ENCODE peak calls at places on chromosomes 16 and 17, in seven cellular contexts. One of them, this sample, is unnamed.

GRCh38 chr16:138049-138417 is 440 bp downstream of the NPRL3 start:
- DNase-seq in choroid plexus epithelial cell: peak; percentile 16
- DNase-seq in nephron progenitor cell: peak; percentile 66
- DNase-seq in gastrocnemius medialis: peak; percentile 19
- DNase-seq in natural killer cell: peak; percentile 40
- DNase-seq in lower leg skin: no peak
- DNase-seq in coronary artery: no peak
- DNase-seq in this sample: no peak

GRCh38 chr17:14124854-14125253 is 55.5 kb downstream of the COX10 start:
- DNase-seq in natural killer cell: no peak
- DNase-seq in gastrocnemius medialis: no peak
- DNase-seq in nephron progenitor cell: no peak
- DNase-seq in choroid plexus epithelial cell: no peak
- DNase-seq in coronary artery: no peak
- DNase-seq in lower leg skin: no peak
- DNase-seq in this sample: no peak

GRCh38 chr16:27237229-27238015 is 31.1 kb downstream of the NSMCE1 start:
- DNase-seq in natural killer cell: peak; percentile 67
- DNase-seq in gastrocnemius medialis: no peak
- DNase-seq in coronary artery: peak; percentile 75
- DNase-seq in choroid plexus epithelial cell: no peak
- DNase-seq in nephron progenitor cell: no peak
- DNase-seq in lower leg skin: no peak
- DNase-seq in this sample: no peak

GRCh38 chr17:65455972-65456343 is 105.5 kb downstream of the AXIN2 start:
- DNase-seq in natural killer cell: no peak
- DNase-seq in choroid plexus epithelial cell: peak; percentile 31
- DNase-seq in gastrocnemius medialis: peak; percentile 84
- DNase-seq in lower leg skin: no peak
- DNase-seq in nephron progenitor cell: peak; percentile 21
- DNase-seq in coronary artery: no peak
- DNase-seq in this sample: no peak

GRCh38 chr16:54288592-54289241 is 2.1 kb upstream of the IRX3 start:
- DNase-seq in nephron progenitor cell: no peak
- DNase-seq in choroid plexus epithelial cell: no peak
- DNase-seq in coronary artery: no peak
- DNase-seq in gastrocnemius medialis: no peak
- DNase-seq in lower leg skin: no peak
- DNase-seq in natural killer cell: no peak
- DNase-seq in this sample: no peak

GRCh38 chr16:85465328-85466307 is 147.5 kb upstream of the GSE1 start:
- DNase-seq in choroid plexus epithelial cell: no peak
- DNase-seq in nephron progenitor cell: no peak
- DNase-seq in gastrocnemius medialis: peak; percentile 93
- DNase-seq in lower leg skin: no peak
- DNase-seq in coronary artery: no peak
- DNase-seq in natural killer cell: no peak
- DNase-seq in this sample: no peak

GRCh38 chr17:68390888-68391545 is 66.3 kb downstream of the WIPI1 start:
- DNase-seq in natural killer cell: no peak
- DNase-seq in choroid plexus epithelial cell: no peak
- DNase-seq in gastrocnemius medialis: no peak
- DNase-seq in lower leg skin: no peak
- DNase-seq in coronary artery: peak; percentile 74
- DNase-seq in nephron progenitor cell: no peak
- DNase-seq in this sample: no peak

GRCh38 chr17:61455754-61456681 is 3.8 kb downstream of the TBX4 start:
- DNase-seq in lower leg skin: no peak
- DNase-seq in coronary artery: peak; percentile 46
- DNase-seq in natural killer cell: no peak
- DNase-seq in gastrocnemius medialis: no peak
- DNase-seq in choroid plexus epithelial cell: no peak
- DNase-seq in nephron progenitor cell: peak; percentile 35
- DNase-seq in this sample: no peak

GRCh38 chr17:42754782-42755181 is 6.2 kb upstream of the RAMP2 start:
- DNase-seq in natural killer cell: no peak
- DNase-seq in coronary artery: no peak
- DNase-seq in choroid plexus epithelial cell: peak; percentile 33
- DNase-seq in nephron progenitor cell: no peak
- DNase-seq in gastrocnemius medialis: peak; percentile 85
- DNase-seq in lower leg skin: peak; percentile 83
- DNase-seq in this sample: no peak

GRCh38 chr17:15261063-15261817 is 3.9 kb downstream of the PMP22 start:
- DNase-seq in natural killer cell: no peak
- DNase-seq in coronary artery: peak; percentile 84
- DNase-seq in lower leg skin: no peak
- DNase-seq in nephron progenitor cell: peak; percentile 62
- DNase-seq in choroid plexus epithelial cell: peak; percentile 73
- DNase-seq in gastrocnemius medialis: peak; percentile 80
- DNase-seq in this sample: no peak

GRCh38 chr17:27522028-27522639 is 65.9 kb downstream of the KSR1 start:
- DNase-seq in gastrocnemius medialis: no peak
- DNase-seq in nephron progenitor cell: no peak
- DNase-seq in coronary artery: no peak
- DNase-seq in natural killer cell: no peak
- DNase-seq in choroid plexus epithelial cell: no peak
- DNase-seq in lower leg skin: no peak
- DNase-seq in this sample: no peak

GRCh38 chr17:45294506-45294905 is 22.3 kb downstream of the MAP3K14 start:
- DNase-seq in nephron progenitor cell: no peak
- DNase-seq in coronary artery: no peak
- DNase-seq in gastrocnemius medialis: peak; percentile 79
- DNase-seq in natural killer cell: no peak
- DNase-seq in lower leg skin: no peak
- DNase-seq in choroid plexus epithelial cell: peak; percentile 85
- DNase-seq in this sample: no peak

GRCh38 chr17:45291170-45291805 is 25.5 kb downstream of the MAP3K14 start:
- DNase-seq in coronary artery: no peak
- DNase-seq in nephron progenitor cell: no peak
- DNase-seq in choroid plexus epithelial cell: peak; percentile 78
- DNase-seq in natural killer cell: no peak
- DNase-seq in lower leg skin: no peak
- DNase-seq in gastrocnemius medialis: peak; percentile 86
- DNase-seq in this sample: peak; percentile 76

GRCh38 chr17:45292696-45293412 is 24.0 kb downstream of the MAP3K14 start:
- DNase-seq in nephron progenitor cell: no peak
- DNase-seq in coronary artery: no peak
- DNase-seq in natural killer cell: no peak
- DNase-seq in choroid plexus epithelial cell: no peak
- DNase-seq in lower leg skin: no peak
- DNase-seq in gastrocnemius medialis: peak; percentile 63
- DNase-seq in this sample: no peak

GRCh38 chr17:45296003-45296832 is 20.6 kb downstream of the MAP3K14 start:
- DNase-seq in gastrocnemius medialis: no peak
- DNase-seq in nephron progenitor cell: no peak
- DNase-seq in choroid plexus epithelial cell: no peak
- DNase-seq in coronary artery: no peak
- DNase-seq in lower leg skin: no peak
- DNase-seq in natural killer cell: no peak
- DNase-seq in this sample: peak; percentile 86

DNA sequence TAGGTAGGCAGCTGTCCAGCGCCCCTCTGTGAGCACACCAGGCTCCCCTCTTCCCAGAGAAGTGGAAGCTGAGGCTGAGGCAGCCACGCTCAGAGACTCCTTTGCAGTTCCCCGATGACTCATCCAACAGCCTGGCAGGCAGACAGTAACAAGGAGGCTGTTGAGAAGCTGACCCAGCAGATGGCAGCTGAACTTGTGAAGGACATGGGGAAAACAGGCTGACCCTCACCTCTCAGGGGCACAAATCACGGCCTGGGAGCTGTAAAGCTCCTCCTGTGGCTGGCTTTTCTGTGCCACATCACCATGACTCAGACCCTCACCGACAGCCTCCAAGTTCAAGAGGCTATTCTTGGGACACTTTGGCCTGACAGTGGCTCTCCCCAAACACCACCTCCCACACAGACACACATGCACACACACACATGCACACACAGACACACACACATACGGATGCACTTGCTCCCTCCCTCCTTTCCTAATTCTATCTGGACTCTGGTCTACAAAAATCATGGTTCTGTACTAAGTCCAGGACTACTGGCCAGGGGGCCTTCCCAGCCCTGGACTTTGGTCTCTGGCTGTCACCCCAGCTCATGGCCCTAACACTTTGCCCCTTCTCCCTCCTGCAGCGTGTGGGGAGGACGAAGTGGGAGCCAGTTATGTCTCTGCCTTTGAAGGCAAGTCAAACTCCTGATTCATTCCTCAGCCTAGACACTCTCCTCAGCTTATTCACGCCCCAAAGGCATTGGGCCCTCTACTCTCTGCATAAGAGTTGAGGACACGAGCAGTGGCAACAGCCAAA is 23.2 kb downstream of the MAP3K14 start:
- DNase-seq in choroid plexus epithelial cell: peak; percentile 90
- DNase-seq in natural killer cell: no peak
- DNase-seq in coronary artery: peak; percentile 90
- DNase-seq in lower leg skin: peak; percentile 83
- DNase-seq in nephron progenitor cell: peak; percentile 30
- DNase-seq in gastrocnemius medialis: peak; percentile 99
- DNase-seq in this sample: peak; percentile 95
- TF ChIP-seq CTCF in choroid plexus epithelial cell: peak; percentile 38
- TF ChIP-seq CTCF in natural killer cell: no peak
- TF ChIP-seq CTCF in coronary artery: no peak
- TF ChIP-seq CTCF in lower leg skin: no peak
- TF ChIP-seq CTCF in nephron progenitor cell: no peak
- TF ChIP-seq CTCF in gastrocnemius medialis: no peak
- TF ChIP-seq CTCF in this sample: no peak

DNA sequence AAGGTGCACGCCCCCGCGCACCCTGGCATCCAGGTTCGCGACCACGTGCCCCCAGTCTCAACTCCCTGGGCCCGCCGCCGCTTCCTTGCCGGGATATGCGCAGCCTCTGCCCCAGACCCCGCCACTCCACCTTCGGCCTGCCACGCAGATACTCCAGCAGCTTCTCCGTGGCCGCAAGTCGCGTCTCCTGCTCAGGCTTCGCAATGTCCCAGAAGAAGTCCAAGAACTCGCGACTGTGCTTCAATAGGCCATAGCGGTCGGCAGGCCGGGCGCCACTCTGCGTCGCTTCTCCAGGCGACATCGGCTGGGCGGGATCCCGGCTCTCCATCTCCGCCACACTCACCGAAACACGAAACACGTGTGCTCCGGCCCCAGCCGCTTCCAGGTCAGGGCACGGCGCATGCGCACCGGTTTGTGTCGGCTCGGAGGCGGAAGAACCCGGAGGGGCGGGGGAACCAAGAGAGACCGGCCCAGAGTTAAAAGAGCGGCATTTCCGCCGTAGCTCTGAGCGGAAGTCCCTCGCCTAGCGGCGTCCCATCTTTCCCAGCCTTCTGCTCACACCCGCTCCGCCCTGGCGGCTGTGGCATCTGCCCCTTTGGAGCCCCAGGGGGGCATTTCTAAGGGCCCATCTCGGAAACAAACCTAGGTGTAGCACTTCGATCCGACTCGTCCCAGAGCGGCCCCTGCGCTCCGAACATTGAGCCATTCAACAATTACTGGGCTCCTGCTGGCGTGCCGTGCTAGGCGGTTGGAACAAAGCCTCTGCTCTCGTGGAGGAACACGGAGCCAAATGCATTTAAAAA is at the start of gene MYBBP1A:
- DNase-seq in gastrocnemius medialis: peak; percentile 96
- DNase-seq in nephron progenitor cell: peak; percentile 98
- DNase-seq in natural killer cell: peak; percentile 96
- DNase-seq in coronary artery: peak; percentile 95
- DNase-seq in choroid plexus epithelial cell: peak; percentile 96
- DNase-seq in lower leg skin: peak; percentile 94
- DNase-seq in this sample: peak; percentile 96
- TF ChIP-seq CTCF in gastrocnemius medialis: no peak
- TF ChIP-seq CTCF in nephron progenitor cell: no peak
- TF ChIP-seq CTCF in natural killer cell: no peak
- TF ChIP-seq CTCF in coronary artery: no peak
- TF ChIP-seq CTCF in choroid plexus epithelial cell: peak; percentile 39
- TF ChIP-seq CTCF in lower leg skin: no peak
- TF ChIP-seq CTCF in this sample: peak; percentile 14

DNA sequence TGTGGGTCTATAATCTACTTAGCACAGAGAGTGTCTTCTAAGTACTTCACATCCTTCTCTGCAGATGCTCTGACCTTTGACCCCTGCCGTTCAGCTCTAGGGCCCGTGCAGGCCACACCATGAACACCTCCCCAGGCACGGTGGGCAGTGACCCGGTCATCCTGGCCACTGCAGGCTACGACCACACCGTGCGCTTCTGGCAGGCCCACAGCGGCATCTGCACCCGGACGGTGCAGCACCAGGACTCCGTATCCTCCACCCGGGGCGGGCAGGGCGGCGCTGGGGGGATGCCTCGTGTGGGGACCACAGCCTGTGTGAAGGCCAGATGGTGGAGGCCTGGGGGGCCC is 686 bp downstream of the MLST8 start:
- DNase-seq in lower leg skin: no peak
- DNase-seq in coronary artery: no peak
- DNase-seq in choroid plexus epithelial cell: no peak
- DNase-seq in gastrocnemius medialis: no peak
- DNase-seq in natural killer cell: no peak
- DNase-seq in nephron progenitor cell: peak; percentile 44
- DNase-seq in this sample: no peak
- TF ChIP-seq CTCF in lower leg skin: no peak
- TF ChIP-seq CTCF in coronary artery: no peak
- TF ChIP-seq CTCF in choroid plexus epithelial cell: no peak
- TF ChIP-seq CTCF in gastrocnemius medialis: no peak
- TF ChIP-seq CTCF in natural killer cell: no peak
- TF ChIP-seq CTCF in nephron progenitor cell: no peak
- TF ChIP-seq CTCF in this sample: no peak

DNA sequence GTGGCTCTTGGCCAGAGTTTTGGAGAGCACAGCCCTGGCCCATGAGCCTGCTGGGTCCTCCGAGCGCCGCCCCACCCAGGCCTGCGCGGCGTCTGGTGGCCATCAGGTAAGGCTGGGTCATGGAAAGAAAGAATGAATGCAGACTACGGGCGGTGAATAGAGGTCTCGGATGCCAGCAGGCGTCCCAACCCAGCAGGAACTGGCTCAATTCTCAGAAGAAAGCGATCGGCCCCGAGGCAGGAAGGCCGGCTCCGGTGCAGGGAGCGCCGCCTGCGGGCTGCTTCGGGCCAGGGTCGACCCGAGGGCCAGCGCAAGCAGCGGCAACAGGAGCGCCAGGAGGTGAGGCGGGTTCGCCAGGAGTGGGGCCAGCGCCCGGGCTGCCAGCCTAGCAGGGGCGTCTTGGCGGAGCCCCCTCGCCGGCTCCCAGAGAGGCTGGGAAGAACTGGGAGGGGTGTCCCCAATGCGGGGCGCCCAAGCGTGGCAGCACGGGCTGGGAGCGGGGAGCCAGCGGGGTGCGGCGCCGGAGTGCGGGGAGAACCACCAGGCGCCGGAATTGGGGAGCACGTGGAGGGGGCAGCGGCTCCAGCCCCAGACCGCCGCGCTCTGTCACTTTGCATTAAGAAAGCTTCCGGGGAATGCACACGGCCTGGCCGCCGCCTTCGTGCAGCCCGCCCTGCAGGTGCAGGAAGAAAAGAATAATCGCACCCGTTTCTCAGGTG is 7.1 kb upstream of the TMC5 start:
- DNase-seq in choroid plexus epithelial cell: no peak
- DNase-seq in gastrocnemius medialis: no peak
- DNase-seq in coronary artery: no peak
- DNase-seq in natural killer cell: no peak
- DNase-seq in nephron progenitor cell: peak; percentile 63
- DNase-seq in lower leg skin: no peak
- DNase-seq in this sample: no peak
- TF ChIP-seq CTCF in choroid plexus epithelial cell: no peak
- TF ChIP-seq CTCF in gastrocnemius medialis: no peak
- TF ChIP-seq CTCF in coronary artery: no peak
- TF ChIP-seq CTCF in natural killer cell: no peak
- TF ChIP-seq CTCF in nephron progenitor cell: peak; percentile 20
- TF ChIP-seq CTCF in lower leg skin: no peak
- TF ChIP-seq CTCF in this sample: peak; percentile 32

GRCh38 chr17:41406205-41406604 is 8.8 kb upstream of the KRT31 start:
- DNase-seq in nephron progenitor cell: no peak
- DNase-seq in natural killer cell: no peak
- DNase-seq in choroid plexus epithelial cell: peak; percentile 25
- DNase-seq in gastrocnemius medialis: no peak
- DNase-seq in lower leg skin: no peak
- DNase-seq in coronary artery: no peak
- DNase-seq in this sample: no peak
- TF ChIP-seq CTCF in nephron progenitor cell: no peak
- TF ChIP-seq CTCF in natural killer cell: no peak
- TF ChIP-seq CTCF in choroid plexus epithelial cell: peak; percentile 11
- TF ChIP-seq CTCF in gastrocnemius medialis: no peak
- TF ChIP-seq CTCF in lower leg skin: no peak
- TF ChIP-seq CTCF in coronary artery: no peak
- TF ChIP-seq CTCF in this sample: no peak